ENCODE peak calls at places on chromosome 22, in seven cellular contexts. D is activated CD8-positive, alpha-beta memory T cell treated with anti-CD3 and anti-CD28 coated beads, Interleukin-2, amount 10 ng/mL, durations not matched to agents 7 days and 5 days; I is SJSA1; O is T-helper 1 cell; E is Kasumi-1; J is body of pancreas; Q is epithelial cell of esophagus. U is an unnamed sample.

GRCh38 chr22:46193898-46194310 is 43.6 kb downstream of the PPARA start:
- DNase-seq in Q (no peak), I (no peak), J (no peak), D (no peak), O (no peak), E (no peak), U (peak)

GRCh38 chr22:48755332-48755949 is 1072.2 kb downstream of the BRD1 start:
- DNase-seq in I (peak), Q (no peak), J (no peak), O (no peak), D (peak), E (no peak), U (no peak)

GRCh38 chr22:39251762-39252460 is 7.1 kb upstream of the PDGFB start:
- DNase-seq in O (no peak), Q (peak), I (peak), J (peak), D (no peak), E (no peak), U (no peak)

GRCh38 chr22:49021097-49021925 is 806.4 kb downstream of the BRD1 start:
- DNase-seq in J (no peak), O (no peak), D (no peak), Q (no peak), I (peak), E (no peak), U (no peak)

GRCh38 chr22:35205141-35205775 is 52.0 kb upstream of the HMGXB4 start:
- DNase-seq in Q (no peak), J (no peak), D (no peak), O (no peak), E (no peak), I (no peak), U (no peak)

GRCh38 chr22:28029201-28029948 is 110.3 kb upstream of the PITPNB start:
- DNase-seq in E (peak), O (no peak), I (peak), J (peak), D (peak), Q (no peak), U (no peak)

GRCh38 chr22:49936973-49937757 is 18.7 kb downstream of the CRELD2 start:
- DNase-seq in I (no peak), O (no peak), D (no peak), Q (no peak), J (no peak), E (no peak), U (no peak)

GRCh38 chr22:30004689-30005088 is 75.6 kb upstream of the HORMAD2 start:
- DNase-seq in E (no peak), I (no peak), D (no peak), Q (no peak), O (no peak), J (no peak), U (peak)

GRCh38 chr22:38220653-38221386 is 19.0 kb downstream of the MAFF start:
- DNase-seq in O (no peak), Q (no peak), J (no peak), E (no peak), I (no peak), D (no peak), U (no peak)

GRCh38 chr22:30371981-30372380 is 15.2 kb downstream of the CCDC157 start:
- DNase-seq in J (no peak), E (no peak), I (no peak), Q (no peak), D (no peak), O (no peak), U (no peak)

GRCh38 chr22:36350751-36351594 is 36.8 kb downstream of the MYH9 start:
- DNase-seq in Q (peak), O (no peak), D (no peak), E (no peak), I (peak), J (peak), U (no peak)

GRCh38 chr22:46070215-46070721 is 80.1 kb upstream of the PPARA start:
- DNase-seq in O (no peak), I (no peak), E (peak), Q (peak), J (peak), D (peak), U (peak)

GRCh38 chr22:25395468-25395867 is 169.0 kb upstream of the GRK3 start:
- DNase-seq in I (no peak), J (no peak), D (no peak), Q (no peak), E (no peak), O (no peak), U (no peak)

GRCh38 chr22:40258463-40259046 is 80.8 kb downstream of the TNRC6B start:
- DNase-seq in J (no peak), O (no peak), D (no peak), E (no peak), I (no peak), Q (peak), U (peak)

GRCh38 chr22:39312410-39312809 is 7.0 kb downstream of the RPL3 start:
- DNase-seq in D (no peak), I (no peak), O (no peak), Q (no peak), E (no peak), J (no peak), U (no peak)

GRCh38 chr22:19035474-19036228 is 86.6 kb downstream of the DGCR2 start:
- DNase-seq in O (no peak), D (no peak), J (no peak), Q (no peak), I (peak), E (no peak), U (no peak)

GRCh38 chr22:19820880-19821522 is 33.7 kb downstream of the GNB1L start:
- DNase-seq in E (no peak), O (no peak), I (no peak), J (peak), Q (no peak), D (peak), U (no peak)

GRCh38 chr22:24474221-24474620 is 20.9 kb upstream of the UPB1 start:
- DNase-seq in O (no peak), Q (peak), J (no peak), D (no peak), I (peak), E (no peak), U (peak)

GRCh38 chr22:47654922-47655451 is 892.5 kb downstream of the TBC1D22A start:
- DNase-seq in E (no peak), O (no peak), J (no peak), I (no peak), D (no peak), Q (no peak), U (no peak)

GRCh38 chr22:40499187-40499753 is 128.9 kb downstream of the SGSM3 start:
- DNase-seq in Q (peak), J (no peak), I (peak), D (no peak), O (no peak), E (peak), U (peak)

GRCh38 chr22:23696326-23696851 is 5.6 kb downstream of the RGL4 start:
- DNase-seq in J (no peak), E (peak), D (peak), O (peak), Q (peak), I (no peak), U (no peak)

GRCh38 chr22:46852771-46853170 is 90.3 kb downstream of the TBC1D22A start:
- DNase-seq in O (no peak), I (no peak), D (peak), Q (no peak), J (no peak), E (no peak), U (no peak)

GRCh38 chr22:39364646-39365405 is 15.0 kb downstream of the SYNGR1 start:
- DNase-seq in D (no peak), O (no peak), J (no peak), E (no peak), I (no peak), Q (no peak), U (peak)

GRCh38 chr22:42760806-42761565 is 40.3 kb upstream of the A4GALT start:
- DNase-seq in E (no peak), I (no peak), J (no peak), D (no peak), O (no peak), Q (no peak), U (no peak)

GRCh38 chr22:39073941-39074340 is 3.1 kb upstream of the APOBEC3G start:
- DNase-seq in J (no peak), O (no peak), I (no peak), D (no peak), Q (no peak), E (no peak), U (no peak)

GRCh38 chr22:38758276-38758945 is 2.6 kb upstream of the SUN2 start:
- DNase-seq in Q (no peak), I (no peak), D (peak), J (no peak), E (no peak), O (peak), U (no peak)

GRCh38 chr22:49464024-49464423 is 363.6 kb downstream of the BRD1 start:
- DNase-seq in J (no peak), D (no peak), O (no peak), I (no peak), E (no peak), Q (no peak), U (no peak)

GRCh38 chr22:45210577-45211431 is 29.9 kb downstream of the KIAA0930 start:
- DNase-seq in O (no peak), Q (no peak), J (no peak), I (no peak), E (no peak), D (no peak), U (peak)

GRCh38 chr22:31302021-31302420 is 9.7 kb upstream of the PIK3IP1 start:
- DNase-seq in E (no peak), I (no peak), O (no peak), D (no peak), J (no peak), Q (no peak), U (no peak)